ENCODE peak calls at places on chromosomes 7 and 10, in five cellular contexts. One of them, this sample, is unnamed.

GRCh38 chr10:102540023-102540422 is 36.3 kb downstream of the SUFU start:
- DNase-seq in HCT116: peak
- DNase-seq in foreskin keratinocyte: no peak
- DNase-seq in A549: peak
- DNase-seq in lung: no peak
- DNase-seq in this sample: no peak

GRCh38 chr10:50416885-50417284 is 165.6 kb upstream of the ASAH2 start:
- DNase-seq in HCT116: no peak
- DNase-seq in foreskin keratinocyte: no peak
- DNase-seq in A549: no peak
- DNase-seq in lung: no peak
- DNase-seq in this sample: no peak

GRCh38 chr7:86995052-86995725 is 64.3 kb downstream of the ELAPOR2 start:
- DNase-seq in HCT116: no peak
- DNase-seq in foreskin keratinocyte: no peak
- DNase-seq in A549: no peak
- DNase-seq in lung: no peak
- DNase-seq in this sample: no peak

GRCh38 chr7:772005-772294 is 44.9 kb upstream of the PRKAR1B start:
- DNase-seq in HCT116: no peak
- DNase-seq in foreskin keratinocyte: no peak
- DNase-seq in A549: no peak
- DNase-seq in lung: no peak
- DNase-seq in this sample: no peak

GRCh38 chr10:48444861-48445841 is 138.7 kb downstream of the MAPK8 start:
- DNase-seq in HCT116: no peak
- DNase-seq in foreskin keratinocyte: no peak
- DNase-seq in A549: peak
- DNase-seq in lung: peak
- DNase-seq in this sample: no peak

GRCh38 chr10:122515588-122516231 is 44.8 kb upstream of the DMBT1 start:
- DNase-seq in HCT116: no peak
- DNase-seq in foreskin keratinocyte: no peak
- DNase-seq in A549: no peak
- DNase-seq in lung: no peak
- DNase-seq in this sample: no peak

GRCh38 chr7:112442210-112442609 is 8.1 kb upstream of the IFRD1 start:
- DNase-seq in HCT116: no peak
- DNase-seq in foreskin keratinocyte: no peak
- DNase-seq in A549: no peak
- DNase-seq in lung: no peak
- DNase-seq in this sample: no peak

GRCh38 chr10:6558272-6558671 is 21.8 kb downstream of the PRKCQ start:
- DNase-seq in HCT116: no peak
- DNase-seq in foreskin keratinocyte: no peak
- DNase-seq in A549: no peak
- DNase-seq in lung: no peak
- DNase-seq in this sample: no peak

GRCh38 chr7:14309432-14309831 is 320.0 kb upstream of the ETV1 start:
- DNase-seq in HCT116: no peak
- DNase-seq in foreskin keratinocyte: no peak
- DNase-seq in A549: no peak
- DNase-seq in lung: no peak
- DNase-seq in this sample: no peak

GRCh38 chr7:14303536-14303935 is 314.1 kb upstream of the ETV1 start:
- DNase-seq in HCT116: peak
- DNase-seq in foreskin keratinocyte: no peak
- DNase-seq in A549: peak
- DNase-seq in lung: no peak
- DNase-seq in this sample: no peak

GRCh38 chr7:14305233-14305866 is 315.9 kb upstream of the ETV1 start:
- DNase-seq in HCT116: peak
- DNase-seq in foreskin keratinocyte: no peak
- DNase-seq in A549: no peak
- DNase-seq in lung: no peak
- DNase-seq in this sample: no peak
- TF ChIP-seq CTCF in HCT116: peak
- TF ChIP-seq CTCF in foreskin keratinocyte: peak
- TF ChIP-seq CTCF in A549: no peak
- TF ChIP-seq CTCF in lung: no peak
- TF ChIP-seq CTCF in this sample: no peak

GRCh38 chr10:124740374-124741280 is 3.6 kb downstream of the FAM53B start:
- DNase-seq in HCT116: no peak
- DNase-seq in foreskin keratinocyte: peak
- DNase-seq in A549: no peak
- DNase-seq in lung: peak
- DNase-seq in this sample: peak

GRCh38 chr10:124738441-124738840 is 5.7 kb downstream of the FAM53B start:
- DNase-seq in HCT116: no peak
- DNase-seq in foreskin keratinocyte: no peak
- DNase-seq in A549: no peak
- DNase-seq in lung: peak
- DNase-seq in this sample: no peak

GRCh38 chr10:124739996-124740373 is 4.2 kb downstream of the FAM53B start:
- DNase-seq in HCT116: no peak
- DNase-seq in foreskin keratinocyte: no peak
- DNase-seq in A549: no peak
- DNase-seq in lung: peak
- DNase-seq in this sample: no peak

GRCh38 chr10:124737708-124738107 is 6.5 kb downstream of the FAM53B start:
- DNase-seq in HCT116: no peak
- DNase-seq in foreskin keratinocyte: no peak
- DNase-seq in A549: no peak
- DNase-seq in lung: no peak
- DNase-seq in this sample: no peak

DNA sequence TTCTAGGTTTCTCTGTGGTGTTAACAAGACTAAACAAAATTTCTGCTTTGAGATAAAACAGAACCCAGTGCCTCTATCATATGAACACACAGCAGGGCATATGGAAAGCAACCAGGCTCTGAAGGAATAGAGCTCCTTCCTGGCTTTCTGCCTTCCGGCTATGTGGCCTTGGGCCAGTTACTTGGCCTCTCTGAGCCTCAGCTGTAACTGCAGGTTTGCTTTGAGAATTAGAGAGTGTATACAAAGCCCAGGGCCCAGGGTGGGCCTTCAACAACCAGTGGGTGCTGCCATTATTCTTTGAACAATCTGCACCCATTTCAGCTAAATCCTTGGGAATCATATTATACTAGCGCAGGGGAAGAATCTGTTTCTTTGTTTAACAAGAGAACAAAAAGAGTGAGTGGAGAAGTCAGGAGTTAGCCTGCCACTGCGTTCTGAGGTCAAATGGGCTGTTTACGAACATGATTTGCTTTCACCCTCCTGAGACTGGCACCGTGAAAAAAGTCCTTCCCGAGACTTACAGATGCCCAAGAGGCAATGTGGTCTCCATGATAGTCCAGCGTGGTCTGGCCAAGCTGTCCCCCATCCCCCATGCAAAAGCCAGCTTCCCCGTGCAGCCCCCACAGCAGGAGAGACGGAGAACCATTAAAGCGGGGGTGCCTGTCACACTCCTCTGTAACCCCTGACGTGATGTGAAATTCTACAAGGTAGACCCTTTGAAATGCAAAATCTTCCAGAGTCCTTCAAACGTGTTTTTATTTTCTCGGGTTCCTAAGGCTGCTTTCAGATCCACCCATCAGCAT is 4.9 kb downstream of the FAM53B start:
- DNase-seq in HCT116: no peak
- DNase-seq in foreskin keratinocyte: no peak
- DNase-seq in A549: no peak
- DNase-seq in lung: peak
- DNase-seq in this sample: no peak
- H3K27ac ChIP-seq in HCT116: no peak
- H3K27ac ChIP-seq in foreskin keratinocyte: no peak
- H3K27ac ChIP-seq in A549: no peak
- H3K27ac ChIP-seq in lung: peak
- H3K27ac ChIP-seq in this sample: peak

GRCh38 chr10:36383349-36383748 is 741.3 kb upstream of the FZD8 start:
- DNase-seq in HCT116: no peak
- DNase-seq in foreskin keratinocyte: no peak
- DNase-seq in A549: no peak
- DNase-seq in lung: no peak
- DNase-seq in this sample: no peak

GRCh38 chr10:36380538-36380937 is 738.4 kb upstream of the FZD8 start:
- DNase-seq in HCT116: no peak
- DNase-seq in foreskin keratinocyte: no peak
- DNase-seq in A549: no peak
- DNase-seq in lung: no peak
- DNase-seq in this sample: no peak

GRCh38 chr10:36385693-36386092 is 739.7 kb upstream of the ANKRD30A start:
- DNase-seq in HCT116: no peak
- DNase-seq in foreskin keratinocyte: no peak
- DNase-seq in A549: no peak
- DNase-seq in lung: no peak
- DNase-seq in this sample: no peak

DNA sequence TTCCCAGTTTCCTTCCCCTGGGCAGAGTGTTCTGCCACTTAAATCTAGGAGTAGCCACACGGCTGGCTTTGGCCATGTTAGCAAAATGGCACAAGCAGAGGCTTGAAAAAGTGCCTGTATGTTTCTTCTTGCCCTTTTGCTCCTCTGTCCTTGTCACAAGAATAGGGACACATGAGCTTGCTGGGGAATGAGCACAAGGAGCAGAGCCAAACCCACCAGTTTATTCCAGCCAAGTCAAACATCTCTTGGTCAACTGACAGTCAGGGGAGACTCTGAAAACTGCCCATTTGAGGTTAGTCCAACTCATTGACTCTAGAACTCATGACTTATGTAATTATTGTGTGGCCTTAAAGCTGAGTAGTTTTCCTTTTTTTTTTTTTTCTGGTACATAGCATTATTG is 739.7 kb upstream of the FZD8 start:
- DNase-seq in HCT116: no peak
- DNase-seq in foreskin keratinocyte: no peak
- DNase-seq in A549: no peak
- DNase-seq in lung: no peak
- DNase-seq in this sample: no peak
- TF ChIP-seq CTCF in HCT116: no peak
- TF ChIP-seq CTCF in foreskin keratinocyte: no peak
- TF ChIP-seq CTCF in A549: no peak
- TF ChIP-seq CTCF in lung: no peak
- TF ChIP-seq CTCF in this sample: no peak

DNA sequence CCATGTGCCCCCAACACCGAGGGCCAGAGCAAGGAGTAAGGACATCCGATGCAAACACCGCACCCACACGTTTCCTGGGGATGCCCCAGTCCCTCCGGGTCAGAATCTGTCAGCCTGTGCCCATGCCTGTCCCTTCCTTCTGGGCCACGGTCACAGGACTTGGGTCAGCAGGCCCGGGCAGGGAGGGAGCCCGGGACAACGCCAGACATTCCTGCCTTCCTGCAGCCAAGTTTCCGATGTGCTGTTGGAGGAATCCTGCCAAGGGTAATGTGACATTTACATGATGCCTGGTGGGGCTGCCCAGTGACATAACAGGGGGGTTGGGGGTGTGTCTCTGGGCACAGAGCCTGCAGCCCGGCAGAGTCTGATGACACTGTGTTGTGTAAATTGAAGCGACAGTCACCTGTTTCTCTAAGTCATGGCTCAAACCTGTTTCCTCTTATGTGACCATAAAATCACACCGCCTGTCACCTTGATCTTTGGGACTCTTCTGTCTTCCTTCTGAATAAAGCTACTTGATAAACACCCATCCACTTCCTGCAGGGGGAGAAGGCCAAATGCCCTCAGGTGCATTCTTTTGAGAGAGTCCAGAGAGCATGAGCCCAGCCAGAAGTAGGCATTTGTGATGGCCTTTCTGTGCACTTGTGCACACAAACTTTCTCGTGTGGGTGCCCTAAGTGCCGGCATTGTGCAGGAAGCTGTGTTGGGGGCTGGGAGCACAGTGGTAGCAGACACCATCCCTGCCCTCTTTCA is 175.3 kb upstream of the RHEB start:
- DNase-seq in HCT116: no peak
- DNase-seq in foreskin keratinocyte: no peak
- DNase-seq in A549: peak
- DNase-seq in lung: no peak
- DNase-seq in this sample: no peak
- H3K27ac ChIP-seq in HCT116: no peak
- H3K27ac ChIP-seq in foreskin keratinocyte: no peak
- H3K27ac ChIP-seq in A549: peak
- H3K27ac ChIP-seq in lung: peak
- H3K27ac ChIP-seq in this sample: no peak

GRCh38 chr7:47534322-47535032 is 47.4 kb downstream of the TNS3 start:
- DNase-seq in HCT116: no peak
- DNase-seq in foreskin keratinocyte: peak
- DNase-seq in A549: peak
- DNase-seq in lung: no peak
- DNase-seq in this sample: no peak
- TF ChIP-seq CTCF in HCT116: peak
- TF ChIP-seq CTCF in foreskin keratinocyte: peak
- TF ChIP-seq CTCF in A549: no peak
- TF ChIP-seq CTCF in lung: no peak
- TF ChIP-seq CTCF in this sample: no peak

DNA sequence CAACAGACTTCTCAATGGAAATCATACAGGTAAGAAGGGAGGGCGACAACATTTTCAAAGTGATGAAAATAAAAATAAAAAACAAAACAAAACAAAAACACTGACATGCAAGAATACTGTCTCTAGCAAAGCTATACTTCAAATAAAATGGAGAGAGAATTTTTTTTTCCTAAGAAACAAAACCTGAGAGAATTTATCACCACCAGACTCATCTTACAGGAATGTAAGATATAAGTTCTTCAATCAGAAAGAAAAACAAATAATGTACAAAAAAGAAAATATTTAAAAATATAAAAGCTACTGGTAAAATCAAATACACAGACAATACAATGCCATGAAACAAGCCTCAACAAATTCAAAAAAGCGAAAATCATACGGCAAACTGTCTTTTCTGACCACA is 113.2 kb downstream of the NRBF2 start:
- DNase-seq in HCT116: no peak
- DNase-seq in foreskin keratinocyte: no peak
- DNase-seq in A549: no peak
- DNase-seq in lung: no peak
- DNase-seq in this sample: no peak
- H3K27ac ChIP-seq in HCT116: no peak
- H3K27ac ChIP-seq in foreskin keratinocyte: no peak
- H3K27ac ChIP-seq in A549: no peak
- H3K27ac ChIP-seq in lung: no peak
- H3K27ac ChIP-seq in this sample: no peak

GRCh38 chr7:3439333-3440030 is 138.4 kb downstream of the SDK1 start:
- DNase-seq in HCT116: no peak
- DNase-seq in foreskin keratinocyte: peak
- DNase-seq in A549: peak
- DNase-seq in lung: no peak
- DNase-seq in this sample: no peak
- TF ChIP-seq CTCF in HCT116: no peak
- TF ChIP-seq CTCF in foreskin keratinocyte: no peak
- TF ChIP-seq CTCF in A549: no peak
- TF ChIP-seq CTCF in lung: no peak
- TF ChIP-seq CTCF in this sample: no peak

This sample was measured in vagina.